ENCODE peak calls at places on chromosomes 12 and 14, in four cellular contexts. I is HepG2, Q is K562, U is GM12878. H is an unnamed sample.

GRCh38 chr14:76947078-76947837 is 81.2 kb downstream of the IRF2BPL start:
- DNase-seq in Q (peak), I (peak), U (peak), H (peak)

GRCh38 chr12:1122803-1123202 is 131.8 kb downstream of the ERC1 start:
- DNase-seq in Q (no peak), I (no peak), U (no peak), H (no peak)

GRCh38 chr12:50642035-50642451 is 121.9 kb upstream of the ATF1 start:
- DNase-seq in U (no peak), I (peak), Q (peak), H (no peak)

GRCh38 chr12:38614171-38614570 is 291.2 kb downstream of the CPNE8 start:
- DNase-seq in Q (no peak), I (no peak), U (no peak), H (no peak)

GRCh38 chr12:24244801-24245200 is 295.3 kb upstream of the SOX5 start:
- DNase-seq in U (no peak), Q (no peak), I (no peak), H (no peak)

GRCh38 chr14:44910826-44911225 is 50.9 kb downstream of the KLHL28 start:
- DNase-seq in Q (no peak), U (no peak), I (no peak), H (no peak)

GRCh38 chr12:74689071-74689655 is 151.5 kb downstream of the ATXN7L3B start:
- DNase-seq in I (peak), U (no peak), Q (no peak), H (peak)

GRCh38 chr12:47651368-47652254 is 54.2 kb downstream of the RPAP3 start:
- DNase-seq in I (peak), U (peak), Q (peak), H (peak)

GRCh38 chr12:94740601-94741362 is 90.4 kb upstream of the TMCC3 start:
- DNase-seq in U (no peak), Q (no peak), I (no peak), H (no peak)

GRCh38 chr12:26150737-26151450 is 26.1 kb upstream of the BHLHE41 start:
- DNase-seq in I (no peak), Q (no peak), U (no peak), H (no peak)

GRCh38 chr12:45674181-45674580 is 55.3 kb upstream of the ARID2 start:
- DNase-seq in I (no peak), U (no peak), Q (no peak), H (no peak)

GRCh38 chr12:119956047-119956446 is 33.0 kb upstream of the BICDL1 start:
- DNase-seq in U (no peak), I (peak), Q (no peak), H (no peak)

GRCh38 chr14:101916816-101917412 is 47.5 kb upstream of the DYNC1H1 start:
- DNase-seq in Q (no peak), I (no peak), U (no peak), H (no peak)

GRCh38 chr14:68879841-68880575 is 87.1 kb upstream of the ZFP36L1 start:
- DNase-seq in I (no peak), U (no peak), Q (no peak), H (no peak)

GRCh38 chr12:96907681-96908163 is 665 bp downstream of the NEDD1 start:
- DNase-seq in Q (peak), U (no peak), I (peak), H (peak)

GRCh38 chr14:31036552-31036951 is 10.4 kb upstream of the STRN3 start:
- DNase-seq in Q (no peak), U (no peak), I (no peak), H (no peak)

GRCh38 chr12:2855546-2855945 is 1.3 kb downstream of the TEX52 start:
- DNase-seq in U (no peak), I (no peak), Q (no peak), H (no peak)

GRCh38 chr12:49674318-49674985 is 32.8 kb downstream of the FMNL3 start:
- DNase-seq in U (no peak), Q (no peak), I (no peak), H (no peak)

GRCh38 chr12:4052691-4053090 is 179.5 kb upstream of the PARP11 start:
- DNase-seq in U (no peak), I (peak), Q (no peak), H (no peak)

GRCh38 chr12:130456375-130457199 is 118.9 kb downstream of the PIWIL1 start:
- DNase-seq in U (no peak), I (no peak), Q (no peak), H (no peak)

GRCh38 chr12:113555226-113555625 is 83.6 kb upstream of the LHX5 start:
- DNase-seq in I (no peak), U (no peak), Q (no peak), H (no peak)

GRCh38 chr12:111242190-111242589 is 126.7 kb downstream of the PHETA1 start:
- DNase-seq in I (no peak), Q (no peak), U (no peak), H (no peak)

GRCh38 chr14:76904740-76905569 is 78.7 kb downstream of the LRRC74A start:
- DNase-seq in Q (no peak), I (peak), U (peak), H (peak)

GRCh38 chr12:124543591-124544310 is 23.7 kb downstream of the NCOR2 start:
- DNase-seq in Q (no peak), I (no peak), U (no peak), H (no peak)

GRCh38 chr12:80936642-80937390 is 918 bp downstream of the LIN7A start:
- DNase-seq in U (no peak), I (peak), Q (no peak), H (peak)

GRCh38 chr12:93944196-93944595 is 204.2 kb upstream of the PLXNC1 start:
- DNase-seq in Q (no peak), I (no peak), U (no peak), H (no peak)

GRCh38 chr12:66813137-66813867 is 134.4 kb upstream of the GRIP1 start:
- DNase-seq in I (peak), Q (no peak), U (no peak), H (no peak)

GRCh38 chr14:96164861-96165490 is 39.7 kb upstream of the BDKRB2 start:
- DNase-seq in I (no peak), U (no peak), Q (no peak), H (no peak)

GRCh38 chr12:65335021-65335714 is 56.7 kb downstream of the MSRB3 start:
- DNase-seq in I (peak), Q (no peak), U (no peak), H (no peak)

GRCh38 chr14:91143862-91144261 is 30.0 kb downstream of the DGLUCY start:
- DNase-seq in Q (no peak), U (no peak), I (no peak), H (no peak)

GRCh38 chr14:43789458-43789857 is 717.6 kb downstream of the FSCB start:
- DNase-seq in U (no peak), Q (no peak), I (no peak), H (no peak)

GRCh38 chr12:118109088-118109487 is 5.3 kb upstream of the VSIG10 start:
- DNase-seq in Q (no peak), I (no peak), U (no peak), H (no peak)

GRCh38 chr12:62532333-62532732 is 65.7 kb downstream of the MON2 start:
- DNase-seq in I (no peak), U (no peak), Q (no peak), H (no peak)

GRCh38 chr12:52366738-52367485 is at the start of gene KRT85:
- DNase-seq in I (no peak), U (no peak), Q (no peak), H (no peak)

GRCh38 chr14:60647837-60648168 is 1.5 kb downstream of the SIX1 start:
- DNase-seq in Q (no peak), U (no peak), I (no peak), H (no peak)

GRCh38 chr12:5432011-5432400 is at the start of gene NTF3:
- DNase-seq in Q (no peak), U (no peak), I (no peak), H (peak)

GRCh38 chr12:32471601-32472001 is 72.2 kb downstream of the FGD4 start:
- DNase-seq in I (no peak), Q (no peak), U (no peak), H (no peak)

GRCh38 chr12:52063081-52063985 is 6.4 kb upstream of the ATG101 start:
- DNase-seq in I (no peak), Q (peak), U (no peak), H (no peak)

GRCh38 chr12:2013527-2014223 is 9.4 kb upstream of the DCP1B start:
- DNase-seq in U (no peak), I (no peak), Q (no peak), H (no peak)

DNA sequence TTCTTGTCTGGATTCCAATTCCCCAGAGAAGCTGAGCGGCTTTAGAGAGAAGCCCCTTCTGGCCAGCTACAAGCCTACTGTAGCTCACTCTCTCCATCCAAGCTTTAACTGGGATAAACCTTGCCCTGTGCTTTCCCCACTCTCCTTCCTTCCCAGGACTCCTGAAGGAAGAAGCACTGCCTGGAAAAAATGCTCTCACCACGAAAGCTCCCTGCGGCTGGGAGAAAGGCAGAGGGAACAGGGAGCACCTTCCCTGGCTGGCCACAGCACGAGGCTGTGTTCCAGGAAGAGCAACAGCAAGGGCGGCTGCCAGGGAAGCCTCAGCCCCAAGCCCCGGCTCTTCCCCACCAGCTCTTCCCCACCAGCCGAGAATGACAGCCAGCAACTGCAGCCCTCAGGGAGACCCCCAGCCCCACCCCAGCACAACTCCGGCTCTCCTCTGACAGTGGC is 40.8 kb upstream of the PNMA1 start:
- DNase-seq in Q (no peak), U (no peak), I (no peak), H (no peak)
- TF ChIP-seq TARDBP in Q (no peak), U (no peak), I (no peak), H (no peak)

DNA sequence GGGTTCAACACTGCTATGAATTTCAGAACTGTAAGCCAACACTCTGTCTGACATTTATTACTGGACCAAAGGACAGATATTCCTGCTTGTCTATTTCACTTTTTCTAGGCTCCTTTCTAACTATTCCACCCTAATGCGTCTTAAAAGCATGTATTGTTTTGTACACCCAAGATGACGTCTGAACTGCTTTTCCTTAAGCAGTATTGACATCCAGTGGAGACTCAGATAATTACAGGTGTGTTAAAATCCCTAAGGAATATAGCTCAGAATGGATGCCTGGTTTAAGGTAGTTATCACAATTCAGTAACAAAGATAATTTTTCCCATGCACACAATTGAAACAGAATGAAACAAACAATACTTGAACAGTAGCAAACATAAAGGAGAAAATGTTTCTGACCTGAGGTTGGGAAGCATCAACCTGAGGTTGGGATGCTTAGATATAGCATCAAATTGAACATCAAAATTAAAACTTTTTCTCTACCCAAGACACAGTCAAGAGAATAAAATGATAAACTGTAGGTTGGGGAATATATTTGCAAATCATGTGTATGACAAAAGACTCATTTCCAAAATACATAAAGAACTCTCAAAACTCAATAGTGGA is 93.7 kb upstream of the PTPRR start:
- DNase-seq in Q (peak), U (no peak), I (peak), H (peak)
- TF ChIP-seq TARDBP in Q (no peak), U (no peak), I (no peak), H (no peak)

DNA sequence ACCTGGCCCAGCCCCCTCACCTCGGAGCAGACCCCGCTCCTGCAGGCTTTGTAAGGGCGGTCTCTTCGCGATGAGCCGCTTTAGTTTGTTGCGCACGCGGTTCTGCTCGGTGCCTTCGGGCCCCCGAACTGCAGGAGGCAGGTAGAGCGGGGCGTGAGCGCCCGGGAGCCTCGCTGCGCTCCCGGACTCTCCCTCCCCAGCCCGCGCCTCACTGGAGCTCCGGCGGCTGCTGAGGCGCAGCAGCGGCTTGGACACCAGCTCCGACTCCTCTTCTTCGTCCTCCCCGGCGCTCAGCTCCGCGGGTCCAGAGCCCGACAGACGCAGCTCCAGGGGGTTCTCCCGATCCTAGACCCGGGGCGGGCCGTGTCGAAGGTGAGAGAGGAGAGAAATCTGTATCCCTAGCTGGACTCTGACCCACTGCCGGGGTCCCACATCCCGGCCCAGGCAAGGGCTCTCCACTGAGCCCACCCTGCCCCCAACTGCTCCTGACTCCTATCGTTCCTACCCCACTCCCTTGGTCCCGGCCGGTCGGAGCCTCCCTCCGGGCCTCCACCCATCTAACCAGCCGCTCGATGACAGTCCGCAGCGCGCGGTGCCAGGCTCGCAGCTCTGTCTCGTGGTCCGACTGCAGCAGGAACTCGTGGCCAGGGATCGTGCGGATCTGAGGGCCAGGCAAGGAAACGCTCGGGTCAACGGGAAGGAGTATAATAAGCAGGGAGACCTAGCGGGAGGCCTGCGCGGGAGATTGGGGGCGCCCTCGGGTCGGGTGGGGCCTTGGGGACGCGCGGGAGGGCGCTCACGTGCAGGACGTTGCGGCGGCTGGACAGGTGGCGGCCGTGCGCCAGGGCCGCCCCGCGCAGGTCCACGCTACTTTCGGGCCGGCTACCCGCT is 4.2 kb downstream of the ARHGAP9 start:
- DNase-seq in Q (no peak), U (no peak), I (no peak), H (no peak)
- TF ChIP-seq TARDBP in Q (no peak), U (no peak), I (no peak), H (no peak)

DNA sequence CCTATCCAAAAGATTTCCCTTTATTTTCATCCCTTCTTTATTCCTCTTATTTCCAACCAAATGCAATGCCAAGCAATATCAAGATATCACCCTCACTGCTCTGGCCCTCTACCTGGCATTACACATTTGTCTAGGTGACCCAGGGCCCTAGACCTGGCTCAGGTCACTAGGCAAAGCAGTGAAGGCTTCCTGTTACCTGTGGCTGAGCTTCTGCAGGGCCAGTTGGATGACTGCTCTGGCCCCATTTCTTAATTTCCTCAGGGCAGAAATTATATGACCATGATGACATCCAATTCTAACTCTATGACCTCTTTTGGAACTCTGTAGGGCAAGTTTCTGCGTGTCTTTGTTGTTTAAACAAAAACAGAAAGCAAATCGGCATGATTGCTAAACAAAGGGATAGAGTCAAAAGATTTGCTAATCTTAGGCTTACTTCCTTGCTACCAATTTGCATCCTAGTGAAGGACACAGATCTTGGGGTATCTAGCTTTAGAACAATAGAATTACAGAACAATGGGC is 7.4 kb upstream of the CCDC198 start:
- DNase-seq in I (no peak), U (no peak), Q (no peak), H (no peak)
- TF ChIP-seq TARDBP in I (no peak), U (no peak), Q (no peak), H (no peak)

GRCh38 chr14:92472860-92473259 is 40.7 kb upstream of the RIN3 start:
- DNase-seq in I (no peak), Q (no peak), U (no peak), H (no peak)

GRCh38 chr14:92473947-92474535 is 39.5 kb upstream of the RIN3 start:
- DNase-seq in Q (no peak), I (no peak), U (no peak), H (no peak)

GRCh38 chr14:92473261-92473946 is 40.2 kb upstream of the RIN3 start:
- DNase-seq in I (peak), Q (no peak), U (no peak), H (no peak)

GRCh38 chr14:92470215-92470614 is 43.4 kb upstream of the RIN3 start:
- DNase-seq in I (no peak), Q (no peak), U (no peak), H (no peak)

GRCh38 chr14:92471919-92472318 is 41.7 kb upstream of the RIN3 start:
- DNase-seq in Q (no peak), I (peak), U (no peak), H (no peak)
- TF ChIP-seq TARDBP in Q (no peak), I (no peak), U (no peak), H (no peak)

DNA sequence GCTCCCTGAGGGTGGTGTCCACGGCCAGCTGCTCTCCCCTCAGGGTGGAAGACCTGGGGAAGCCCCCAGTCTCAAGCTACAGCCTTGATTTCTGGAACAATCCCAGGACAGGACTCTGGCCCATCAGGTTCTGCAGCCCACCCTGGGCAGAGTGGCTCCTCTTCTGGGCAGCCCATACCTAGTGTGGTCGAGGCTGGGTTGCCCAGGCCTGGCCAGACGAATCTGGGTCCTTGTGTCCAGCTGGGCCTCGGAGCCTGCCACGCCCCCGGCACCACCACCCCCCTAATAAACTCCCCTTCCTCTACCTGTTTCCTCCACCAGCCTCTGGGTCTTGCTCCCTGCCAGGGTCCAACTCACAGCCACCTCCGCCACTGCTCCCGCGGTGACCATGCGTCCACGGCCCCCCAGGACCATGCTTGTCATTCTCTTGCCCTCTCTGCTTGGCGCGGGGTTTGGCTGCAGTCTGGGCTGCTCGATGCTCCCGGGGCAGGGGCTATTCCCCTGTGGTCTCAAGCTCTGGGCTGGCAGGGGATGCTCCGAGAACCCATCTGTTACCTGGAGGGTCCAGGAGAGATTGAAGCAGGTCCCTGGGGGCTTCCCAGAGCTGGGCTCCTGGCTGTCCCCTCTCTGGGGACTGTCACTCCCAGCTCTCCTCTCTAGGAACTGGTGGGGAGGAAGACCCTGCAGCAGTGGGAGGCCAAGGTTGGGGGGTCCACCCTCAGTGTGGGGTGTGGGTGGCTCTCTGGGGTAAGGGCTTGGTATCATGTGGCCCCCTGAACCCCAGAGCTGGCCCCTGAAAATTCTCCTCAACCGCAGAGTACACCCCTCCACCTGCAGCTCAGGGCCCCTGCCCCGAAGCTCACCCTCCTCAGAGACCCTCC is 8.7 kb upstream of the GPR132 start:
- DNase-seq in I (no peak), Q (no peak), U (no peak), H (no peak)
- TF ChIP-seq TARDBP in I (no peak), Q (no peak), U (no peak), H (no peak)

GRCh38 chr14:22280497-22281321 is 308.3 kb downstream of the DAD1 start:
- DNase-seq in Q (no peak), U (no peak), I (no peak), H (no peak)
- TF ChIP-seq TARDBP in Q (no peak), U (no peak), I (no peak), H (no peak)

H was measured in HEK293T.